ENCODE peak calls at places on chromosomes 11 and 22, in four cellular contexts. V is K562, I is stomach, S is upper lobe of left lung. P is an unnamed sample.
A peak's percentile ranks its signal among the peaks of the same experiment; 100 is the strongest.

GRCh38 chr22:17655289-17655688 is 16.7 kb downstream of the BCL2L13 start:
- DNase-seq in V (no peak), I (no peak), S (peak; percentile 84), P (no peak)

GRCh38 chr22:41288245-41288946 is 2.4 kb upstream of the RANGAP1 start:
- DNase-seq in V (no peak), I (peak; percentile 37), S (peak; percentile 59), P (no peak)

GRCh38 chr11:31956310-31956709 is 134.6 kb upstream of the RCN1 start:
- DNase-seq in V (no peak), I (no peak), S (no peak), P (no peak)

GRCh38 chr11:64246874-64247728 is at the start of gene PPP1R14B:
- DNase-seq in V (peak; percentile 79), I (peak; percentile 89), S (peak; percentile 92), P (peak; percentile 77)

GRCh38 chr11:107562647-107563208 is 2.8 kb downstream of the ALKBH8 start:
- DNase-seq in V (no peak), I (no peak), S (no peak), P (no peak)

GRCh38 chr22:41285441-41285819 is 557 bp downstream of the RANGAP1 start:
- DNase-seq in V (peak; percentile 70), I (peak; percentile 62), S (peak; percentile 62), P (no peak)

GRCh38 chr11:8333431-8334401 is 70.0 kb upstream of the LMO1 start:
- DNase-seq in V (no peak), I (no peak), S (peak; percentile 42), P (no peak)

GRCh38 chr11:64469288-64469687 is 110.3 kb downstream of the RPS6KA4 start:
- DNase-seq in V (no peak), I (no peak), S (no peak), P (no peak)

GRCh38 chr22:24529898-24530297 is 25.0 kb downstream of the GUCD1 start:
- DNase-seq in V (no peak), I (no peak), S (no peak), P (no peak)

GRCh38 chr11:114059984-114060401 is 482 bp downstream of the ZBTB16 start:
- DNase-seq in V (peak; percentile 28), I (peak; percentile 55), S (no peak), P (no peak)

GRCh38 chr11:121575250-121575962 is 122.6 kb upstream of the SORL1-AS1 start:
- DNase-seq in V (no peak), I (peak; percentile 32), S (peak; percentile 85), P (no peak)

GRCh38 chr22:41364233-41364632 is 17.5 kb upstream of the TEF start:
- DNase-seq in V (no peak), I (no peak), S (no peak), P (no peak)

GRCh38 chr22:39097098-39098020 is at the start of gene APOBEC3H:
- DNase-seq in V (no peak), I (no peak), S (peak; percentile 44), P (peak; percentile 25)

GRCh38 chr22:27206001-27206746 is 548.8 kb downstream of the MIAT start:
- DNase-seq in V (no peak), I (no peak), S (no peak), P (no peak)

GRCh38 chr11:75208444-75208843 is 32.1 kb upstream of the TPBGL start:
- DNase-seq in V (peak; percentile 53), I (no peak), S (no peak), P (no peak)

GRCh38 chr11:120197977-120198376 is 12.9 kb upstream of the OAF start:
- DNase-seq in V (no peak), I (no peak), S (no peak), P (no peak)

GRCh38 chr11:34105957-34106504 is 602 bp downstream of the NAT10 start:
- DNase-seq in V (peak; percentile 22), I (no peak), S (no peak), P (no peak)

GRCh38 chr11:105132716-105133511 is 6.7 kb downstream of the CARD18 start:
- DNase-seq in V (no peak), I (no peak), S (no peak), P (no peak)

GRCh38 chr11:45238724-45239123 is 47.4 kb downstream of the SYT13 start:
- DNase-seq in V (no peak), I (no peak), S (no peak), P (no peak)

GRCh38 chr22:50251472-50252054 is 498 bp upstream of the HDAC10 start:
- DNase-seq in V (no peak), I (no peak), S (no peak), P (no peak)

GRCh38 chr11:19714387-19715363 is 2.0 kb downstream of the NAV2 start:
- DNase-seq in V (no peak), I (no peak), S (no peak), P (no peak)

GRCh38 chr11:121467965-121468364 is 15.2 kb upstream of the SORL1-AS1 start:
- DNase-seq in V (no peak), I (no peak), S (peak; percentile 54), P (no peak)

GRCh38 chr22:49278357-49278756 is 549.3 kb downstream of the BRD1 start:
- DNase-seq in V (no peak), I (no peak), S (no peak), P (no peak)

GRCh38 chr11:58832246-58832645 is 12.3 kb downstream of the GLYATL2 start:
- DNase-seq in V (no peak), I (no peak), S (no peak), P (no peak)

GRCh38 chr22:47865626-47866025 is 1103.2 kb downstream of the TBC1D22A start:
- DNase-seq in V (no peak), I (no peak), S (no peak), P (no peak)

GRCh38 chr11:133153031-133153430 is 379.3 kb downstream of the OPCML start:
- DNase-seq in V (no peak), I (no peak), S (no peak), P (no peak)

GRCh38 chr11:77130763-77131513 is 2.9 kb downstream of the MYO7A start:
- DNase-seq in V (no peak), I (peak; percentile 60), S (no peak), P (peak; percentile 48)

GRCh38 chr11:133921513-133921912 is 35.3 kb downstream of the IGSF9B start:
- DNase-seq in V (no peak), I (no peak), S (no peak), P (no peak)

GRCh38 chr22:29000225-29000556 is 61.4 kb downstream of the C22orf31 start:
- DNase-seq in V (no peak), I (no peak), S (no peak), P (no peak)

GRCh38 chr11:94888204-94888603 is 85.2 kb downstream of the CWC15 start:
- DNase-seq in V (no peak), I (no peak), S (no peak), P (no peak)

GRCh38 chr11:117490019-117490679 is 162.5 kb downstream of the CEP164 start:
- DNase-seq in V (no peak), I (no peak), S (no peak), P (no peak)

GRCh38 chr11:41578421-41579047 is 119.1 kb upstream of the LRRC4C start:
- DNase-seq in V (no peak), I (no peak), S (no peak), P (no peak)

GRCh38 chr22:36528795-36529718 is at the start of gene EIF3D:
- DNase-seq in V (peak; percentile 78), I (peak; percentile 99), S (peak; percentile 99), P (peak; percentile 96)
- TF ChIP-seq EP300 in V (no peak), I (no peak), S (no peak), P (peak; percentile 90)

DNA sequence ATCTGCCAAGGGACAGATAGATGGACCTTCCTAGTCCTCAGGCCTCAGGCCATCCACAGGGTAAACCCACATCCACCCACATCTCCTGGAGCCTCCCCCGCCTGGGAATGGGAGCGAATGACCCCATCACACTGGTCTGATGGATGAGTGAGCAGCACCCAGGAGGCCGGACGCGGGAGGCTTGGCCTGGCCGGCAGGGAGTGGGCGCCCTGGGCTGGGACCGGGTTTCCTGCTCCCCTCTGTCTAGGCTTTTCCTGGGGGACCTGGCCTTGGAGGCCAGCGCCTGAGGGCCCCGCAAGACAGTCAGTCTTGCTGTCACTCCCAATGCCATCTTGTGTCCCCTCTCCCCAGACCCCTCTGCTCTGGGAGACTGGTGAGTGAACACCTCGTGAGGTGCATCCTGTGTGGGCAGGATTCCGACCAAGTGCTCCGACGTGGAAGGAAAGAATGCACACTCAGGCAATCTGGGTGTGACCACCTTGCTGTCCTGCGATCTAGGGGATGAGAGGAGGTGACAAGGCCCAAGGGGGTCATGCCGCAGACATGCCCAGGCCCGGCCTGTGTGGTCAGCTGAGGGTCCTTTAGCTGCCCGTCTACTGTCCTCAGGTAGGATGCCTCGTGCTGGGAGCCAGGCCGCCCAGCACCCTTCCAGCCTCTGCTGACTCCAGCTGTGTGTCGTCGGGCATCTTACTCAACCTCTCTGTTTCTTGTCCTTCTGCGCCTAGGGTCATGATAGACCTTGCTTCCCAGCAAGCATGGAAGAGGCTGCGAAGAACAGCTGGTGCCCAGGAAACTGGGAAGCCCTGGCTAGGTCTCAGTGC is 26.5 kb upstream of the WNT7B start:
- DNase-seq in V (no peak), I (no peak), S (no peak), P (no peak)
- TF ChIP-seq EP300 in V (no peak), I (no peak), S (no peak), P (no peak)

DNA sequence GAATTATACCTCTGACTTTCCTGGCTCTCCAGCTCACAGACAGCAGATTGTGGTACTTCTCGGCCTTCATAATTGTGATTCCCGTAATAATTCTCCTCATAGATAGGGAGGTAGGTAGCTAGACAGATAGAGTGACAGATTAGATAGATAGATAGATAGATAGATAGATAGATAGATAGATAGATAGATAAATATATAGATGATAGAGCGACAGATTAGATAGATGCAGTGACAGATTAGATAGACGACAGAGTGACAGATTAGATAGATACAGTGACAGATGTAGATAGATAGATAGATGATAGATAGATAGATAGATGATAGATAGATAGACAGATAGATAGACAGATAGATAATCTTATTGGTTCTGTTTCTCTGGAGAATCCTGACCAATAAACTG is 370.4 kb downstream of the CADM1 start:
- DNase-seq in V (no peak), I (no peak), S (no peak), P (no peak)
- TF ChIP-seq EP300 in V (no peak), I (no peak), S (no peak), P (no peak)

DNA sequence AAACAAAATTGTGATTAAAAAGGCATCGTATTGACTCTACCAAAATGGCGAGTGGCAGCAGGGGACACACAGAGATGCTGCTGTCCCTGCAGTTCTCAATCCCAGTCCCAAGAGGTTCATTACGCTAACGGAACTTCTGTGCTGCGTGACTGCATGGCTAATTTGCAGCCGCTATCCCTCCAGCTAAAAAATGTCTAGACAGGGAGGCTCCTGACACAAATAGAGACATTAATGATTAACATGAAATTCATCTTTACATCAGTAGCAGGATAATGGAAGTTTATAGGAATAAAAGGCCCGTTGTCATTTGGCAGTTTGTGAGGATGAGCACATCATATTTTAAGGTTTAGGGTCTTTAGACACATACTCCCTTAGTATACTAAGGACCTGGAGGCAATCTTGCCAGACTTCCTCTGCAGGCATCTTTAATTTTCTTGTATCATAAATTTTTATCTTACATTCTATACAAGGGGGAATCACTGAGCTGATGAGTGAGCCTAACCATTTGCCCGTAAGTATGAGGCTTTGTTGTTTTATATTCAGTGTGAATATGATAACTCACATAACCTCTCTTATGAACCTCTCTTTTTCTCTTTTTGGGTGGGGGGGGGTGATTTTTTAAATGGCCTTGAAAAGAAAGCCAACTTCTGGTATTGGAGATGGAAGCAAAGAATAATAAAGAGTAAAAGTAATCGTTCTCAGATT is 99.8 kb upstream of the OR9G4 start:
- DNase-seq in V (no peak), I (no peak), S (no peak), P (no peak)
- TF ChIP-seq EP300 in V (no peak), I (no peak), S (no peak), P (no peak)

GRCh38 chr11:65497141-65498041 is 1.5 kb upstream of the MALAT1 start:
- DNase-seq in V (peak; percentile 86), I (peak; percentile 99), S (peak; percentile 98), P (peak; percentile 98)
- TF ChIP-seq EP300 in V (peak; percentile 99), I (peak; percentile 94), S (peak; percentile 92), P (peak; percentile 100)

P was measured in tibial nerve.